ENCODE peak calls at places on chromosomes 13 and 19, in six cellular contexts. One of them, this sample, is unnamed.

GRCh38 chr13:27053235-27053884 is 118.3 kb downstream of the USP12 start:
- DNase-seq in germinal center: no peak
- DNase-seq in HCEC 1CT: no peak
- DNase-seq in ovary: no peak
- DNase-seq in HuH-7.5: no peak
- DNase-seq in esophagus squamous epithelium: no peak
- DNase-seq in this sample: no peak

GRCh38 chr19:27793128-27793643 is 1419.8 kb downstream of the UQCRFS1 start:
- DNase-seq in germinal center: peak
- DNase-seq in HuH-7.5: peak
- DNase-seq in ovary: no peak
- DNase-seq in HCEC 1CT: peak
- DNase-seq in esophagus squamous epithelium: peak
- DNase-seq in this sample: peak

GRCh38 chr19:30073152-30074000 is 131.3 kb downstream of the URI1 start:
- DNase-seq in germinal center: no peak
- DNase-seq in ovary: peak
- DNase-seq in esophagus squamous epithelium: no peak
- DNase-seq in HCEC 1CT: no peak
- DNase-seq in HuH-7.5: no peak
- DNase-seq in this sample: peak

GRCh38 chr13:110610955-110611595 is 4.3 kb upstream of the NAXD start:
- DNase-seq in HuH-7.5: no peak
- DNase-seq in ovary: no peak
- DNase-seq in HCEC 1CT: peak
- DNase-seq in germinal center: no peak
- DNase-seq in esophagus squamous epithelium: no peak
- DNase-seq in this sample: no peak

GRCh38 chr19:2494447-2495129 is 18.7 kb downstream of the GADD45B start:
- DNase-seq in HCEC 1CT: peak
- DNase-seq in esophagus squamous epithelium: no peak
- DNase-seq in germinal center: peak
- DNase-seq in ovary: peak
- DNase-seq in HuH-7.5: peak
- DNase-seq in this sample: peak

GRCh38 chr19:30693179-30693578 is 321.0 kb downstream of the ZNF536 start:
- DNase-seq in HuH-7.5: no peak
- DNase-seq in germinal center: no peak
- DNase-seq in HCEC 1CT: no peak
- DNase-seq in ovary: no peak
- DNase-seq in esophagus squamous epithelium: no peak
- DNase-seq in this sample: no peak

GRCh38 chr19:6739884-6740588 is 556 bp downstream of the TRIP10 start:
- DNase-seq in HuH-7.5: peak
- DNase-seq in ovary: no peak
- DNase-seq in HCEC 1CT: peak
- DNase-seq in germinal center: no peak
- DNase-seq in esophagus squamous epithelium: no peak
- DNase-seq in this sample: no peak

GRCh38 chr13:111508164-111508870 is 187.9 kb downstream of the TEX29 start:
- DNase-seq in HuH-7.5: no peak
- DNase-seq in germinal center: no peak
- DNase-seq in HCEC 1CT: no peak
- DNase-seq in esophagus squamous epithelium: no peak
- DNase-seq in ovary: no peak
- DNase-seq in this sample: no peak

GRCh38 chr13:72097568-72097967 is 230.6 kb upstream of the DACH1 start:
- DNase-seq in esophagus squamous epithelium: no peak
- DNase-seq in ovary: no peak
- DNase-seq in HuH-7.5: no peak
- DNase-seq in germinal center: no peak
- DNase-seq in HCEC 1CT: no peak
- DNase-seq in this sample: no peak

GRCh38 chr13:37360556-37360955 is 238.0 kb downstream of the POSTN start:
- DNase-seq in ovary: no peak
- DNase-seq in esophagus squamous epithelium: no peak
- DNase-seq in HCEC 1CT: peak
- DNase-seq in HuH-7.5: no peak
- DNase-seq in germinal center: no peak
- DNase-seq in this sample: no peak

GRCh38 chr13:90032841-90033493 is 1314.5 kb upstream of the MIR17HG start:
- DNase-seq in HCEC 1CT: no peak
- DNase-seq in ovary: no peak
- DNase-seq in germinal center: no peak
- DNase-seq in esophagus squamous epithelium: no peak
- DNase-seq in HuH-7.5: no peak
- DNase-seq in this sample: peak

GRCh38 chr13:23380534-23380933 is 53.0 kb downstream of the SACS start:
- DNase-seq in germinal center: no peak
- DNase-seq in esophagus squamous epithelium: no peak
- DNase-seq in ovary: no peak
- DNase-seq in HCEC 1CT: peak
- DNase-seq in HuH-7.5: no peak
- DNase-seq in this sample: no peak

GRCh38 chr19:10505583-10506229 is 2.5 kb upstream of the KEAP1 start:
- DNase-seq in esophagus squamous epithelium: no peak
- DNase-seq in germinal center: peak
- DNase-seq in HCEC 1CT: peak
- DNase-seq in ovary: peak
- DNase-seq in HuH-7.5: peak
- DNase-seq in this sample: peak

GRCh38 chr19:42111811-42112210 is 20.4 kb downstream of the POU2F2 start:
- DNase-seq in HCEC 1CT: peak
- DNase-seq in ovary: no peak
- DNase-seq in esophagus squamous epithelium: no peak
- DNase-seq in HuH-7.5: no peak
- DNase-seq in germinal center: no peak
- DNase-seq in this sample: no peak

GRCh38 chr19:11191273-11191755 is 6.0 kb downstream of the KANK2 start:
- DNase-seq in germinal center: peak
- DNase-seq in esophagus squamous epithelium: no peak
- DNase-seq in HCEC 1CT: peak
- DNase-seq in ovary: peak
- DNase-seq in HuH-7.5: peak
- DNase-seq in this sample: peak

GRCh38 chr19:5637971-5638370 is 15.1 kb downstream of the SAFB start:
- DNase-seq in HuH-7.5: no peak
- DNase-seq in ovary: no peak
- DNase-seq in HCEC 1CT: no peak
- DNase-seq in germinal center: no peak
- DNase-seq in esophagus squamous epithelium: no peak
- DNase-seq in this sample: no peak

GRCh38 chr19:29188704-29189375 is 24.1 kb downstream of the UQCRFS1 start:
- DNase-seq in germinal center: no peak
- DNase-seq in HuH-7.5: no peak
- DNase-seq in HCEC 1CT: no peak
- DNase-seq in ovary: no peak
- DNase-seq in esophagus squamous epithelium: no peak
- DNase-seq in this sample: no peak

This sample was measured in aorta.